ENCODE peak calls at places on chromosomes 16 and 17, in five cellular contexts. Q is endodermal cell, R is A549, Y is OCI-LY7, Z is adrenal gland. V is an unnamed sample.
A peak's percentile ranks its signal among the peaks of the same experiment; 100 is the strongest.

GRCh38 chr17:22570144-22570845 is 878.0 kb downstream of the KCNJ18 start:
- DNase-seq in Q (no peak), R (no peak), Y (no peak), Z (no peak), V (no peak)

GRCh38 chr17:50056961-50057330 is 1.0 kb downstream of the ITGA3 start:
- DNase-seq in Q (peak; percentile 85), R (peak; percentile 55), Y (no peak), Z (peak; percentile 50), V (no peak)

GRCh38 chr16:57802635-57803412 is 533 bp upstream of the KIFC3 start:
- DNase-seq in Q (peak; percentile 85), R (peak; percentile 86), Y (no peak), Z (no peak), V (no peak)

GRCh38 chr17:19727466-19728113 is 11.2 kb upstream of the SLC47A2 start:
- DNase-seq in Q (no peak), R (peak; percentile 74), Y (no peak), Z (peak; percentile 82), V (no peak)

GRCh38 chr17:33436321-33436720 is 143.2 kb upstream of the ASIC2 start:
- DNase-seq in Q (no peak), R (no peak), Y (no peak), Z (no peak), V (no peak)

GRCh38 chr16:1340730-1341494 is 7.5 kb downstream of the BAIAP3 start:
- DNase-seq in Q (no peak), R (no peak), Y (no peak), Z (no peak), V (no peak)

GRCh38 chr17:45948498-45948880 is 50.6 kb upstream of the STH start:
- DNase-seq in Q (no peak), R (no peak), Y (no peak), Z (no peak), V (no peak)

GRCh38 chr16:48511071-48511540 is 98.9 kb downstream of the N4BP1 start:
- DNase-seq in Q (no peak), R (no peak), Y (no peak), Z (no peak), V (no peak)

GRCh38 chr16:1001096-1001495 is 19.5 kb downstream of the SOX8 start:
- DNase-seq in Q (no peak), R (no peak), Y (no peak), Z (no peak), V (no peak)

GRCh38 chr17:36127199-36127881 is 23.7 kb downstream of the CCL4 start:
- DNase-seq in Q (no peak), R (no peak), Y (peak; percentile 92), Z (no peak), V (no peak)

GRCh38 chr17:79044462-79044861 is 20.5 kb downstream of the C1QTNF1 start:
- DNase-seq in Q (no peak), R (no peak), Y (no peak), Z (no peak), V (no peak)

GRCh38 chr16:68089067-68089466 is 3.9 kb downstream of the NFATC3 start:
- DNase-seq in Q (no peak), R (no peak), Y (no peak), Z (no peak), V (no peak)

GRCh38 chr16:49755291-49755611 is 100.7 kb downstream of the ZNF423 start:
- DNase-seq in Q (no peak), R (peak; percentile 35), Y (no peak), Z (no peak), V (no peak)

GRCh38 chr17:54280741-54281140 is 458.0 kb downstream of the KIF2B start:
- DNase-seq in Q (no peak), R (no peak), Y (no peak), Z (no peak), V (no peak)

GRCh38 chr17:10013360-10014112 is 108.5 kb upstream of the RCVRN start:
- DNase-seq in Q (no peak), R (no peak), Y (no peak), Z (no peak), V (no peak)

GRCh38 chr17:42111901-42112551 is 488 bp downstream of the DHX58 start:
- DNase-seq in Q (peak; percentile 72), R (no peak), Y (no peak), Z (peak; percentile 57), V (no peak)

GRCh38 chr16:81181013-81181720 is 57.3 kb upstream of the BCO1 start:
- DNase-seq in Q (peak; percentile 97), R (peak; percentile 93), Y (no peak), Z (peak; percentile 93), V (no peak)

GRCh38 chr17:30552994-30553565 is 75.9 kb downstream of the GOSR1 start:
- DNase-seq in Q (peak; percentile 38), R (no peak), Y (no peak), Z (no peak), V (no peak)

GRCh38 chr17:11899494-11899893 is 97.8 kb downstream of the ZNF18 start:
- DNase-seq in Q (peak; percentile 47), R (no peak), Y (no peak), Z (no peak), V (peak; percentile 24)

GRCh38 chr16:82456683-82457082 is 170.1 kb upstream of the CDH13 start:
- DNase-seq in Q (peak; percentile 88), R (peak; percentile 64), Y (peak; percentile 54), Z (peak; percentile 49), V (no peak)

GRCh38 chr16:28524544-28525179 is 14.1 kb downstream of the NUPR1 start:
- DNase-seq in Q (no peak), R (no peak), Y (peak; percentile 31), Z (no peak), V (no peak)

GRCh38 chr17:73420897-73421296 is 109.1 kb upstream of the CDC42EP4 start:
- DNase-seq in Q (peak; percentile 74), R (peak; percentile 65), Y (peak; percentile 34), Z (no peak), V (no peak)
- TF ChIP-seq CTCF in Q (peak; percentile 55), R (peak; percentile 16), Y (peak; percentile 42), Z (no peak), V (no peak)

DNA sequence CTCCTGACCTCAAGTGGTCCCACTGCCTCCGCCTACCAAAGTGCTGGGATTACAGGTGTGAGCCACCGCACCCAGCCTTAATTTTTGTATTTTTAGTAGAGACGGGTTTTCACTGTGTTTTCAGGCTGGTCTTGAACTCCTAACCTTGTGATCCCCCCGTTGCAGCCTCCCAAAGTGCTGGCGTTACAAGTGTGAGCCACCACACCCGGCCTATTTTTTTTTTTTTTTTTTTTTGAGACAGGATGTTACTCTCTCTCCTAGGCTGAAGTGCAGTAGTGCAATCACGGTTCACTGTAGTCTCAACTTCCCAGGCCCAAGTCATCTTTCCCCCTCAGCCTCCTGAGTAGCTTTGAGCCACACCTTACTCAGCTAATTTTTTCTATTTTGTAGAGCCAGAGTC is 3.1 kb upstream of the SNX11 start:
- DNase-seq in Q (no peak), R (no peak), Y (no peak), Z (no peak), V (no peak)
- TF ChIP-seq CTCF in Q (no peak), R (no peak), Y (no peak), Z (no peak), V (no peak)

DNA sequence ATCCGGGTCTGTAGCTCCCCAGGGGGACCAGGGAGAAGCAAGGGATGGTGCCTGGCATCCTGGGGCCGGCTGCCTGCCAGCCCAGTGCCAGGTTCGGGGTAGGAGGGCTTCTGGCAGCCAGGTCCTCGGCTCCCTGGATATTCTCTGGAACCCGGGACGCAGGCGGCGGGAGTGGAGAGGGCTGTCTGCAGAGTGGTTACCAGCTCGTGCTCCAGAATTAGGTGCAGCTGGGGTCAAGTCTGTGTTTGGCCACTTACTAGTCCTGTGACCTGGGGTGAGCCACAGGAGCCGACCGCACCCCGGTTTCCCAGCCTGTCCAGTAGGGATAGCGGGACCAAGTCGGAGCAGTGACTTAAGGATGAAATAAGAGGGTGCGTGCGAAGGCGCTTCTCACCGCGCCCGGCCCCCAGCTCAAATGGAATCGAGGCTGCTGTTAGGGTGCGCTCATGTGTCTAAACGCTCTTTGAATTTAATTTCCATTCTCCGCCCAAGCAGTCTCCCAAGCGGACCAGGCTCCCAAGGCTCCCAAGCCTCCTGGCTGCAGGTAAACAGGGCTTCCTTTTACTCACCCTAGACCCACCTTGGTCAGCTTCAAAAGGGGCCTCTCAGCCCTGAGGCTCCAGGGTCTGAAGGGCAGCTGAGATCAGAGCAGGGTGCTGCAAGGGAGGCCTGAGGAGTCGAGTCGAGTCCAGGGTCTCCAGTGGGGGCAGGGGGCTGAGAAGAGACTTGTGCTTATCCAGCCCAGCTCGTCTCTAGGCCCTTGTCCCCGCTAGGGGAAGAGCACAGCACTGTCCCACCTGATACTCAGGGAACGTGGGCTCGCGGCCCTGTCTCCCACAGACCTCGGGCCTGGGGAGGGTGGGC is 28.3 kb upstream of the ZNF469 start:
- DNase-seq in Q (no peak), R (no peak), Y (no peak), Z (no peak), V (no peak)
- TF ChIP-seq CTCF in Q (no peak), R (no peak), Y (no peak), Z (no peak), V (no peak)

DNA sequence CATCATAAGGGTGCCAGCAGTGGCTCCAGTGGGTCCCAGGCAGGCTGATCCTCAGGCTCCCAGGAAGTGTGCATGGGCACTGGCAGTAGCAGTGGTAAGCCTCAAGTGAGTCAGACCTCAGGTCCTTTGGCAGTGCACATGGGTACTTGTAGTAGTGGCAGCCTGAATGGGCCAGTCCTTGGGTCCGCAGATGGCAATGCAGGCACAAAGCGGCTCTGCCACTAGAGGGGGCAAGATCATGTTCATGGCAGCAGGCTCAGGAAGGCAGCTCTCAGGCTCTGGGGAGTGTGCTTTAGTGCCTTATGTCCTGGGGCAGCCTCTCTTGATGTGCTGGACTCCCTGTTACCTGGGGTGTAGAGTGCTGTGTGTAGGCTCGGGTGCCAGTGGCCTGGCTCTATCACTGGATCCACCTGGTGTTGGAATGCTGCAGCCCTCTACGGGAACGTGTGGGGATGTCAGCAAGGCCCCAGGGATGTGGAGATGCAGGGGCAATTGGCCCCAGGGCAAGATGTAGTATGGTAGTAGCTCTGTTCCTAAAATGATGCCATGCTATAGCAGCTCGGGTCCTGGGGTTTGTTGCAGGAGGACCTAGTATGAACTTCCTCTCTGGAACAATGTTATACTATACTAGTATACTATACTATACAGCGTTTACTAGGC is 11.0 kb downstream of the ACSM3 start:
- DNase-seq in Q (peak; percentile 97), R (peak; percentile 77), Y (peak; percentile 67), Z (peak; percentile 85), V (no peak)
- TF ChIP-seq CTCF in Q (peak; percentile 94), R (peak; percentile 58), Y (peak; percentile 83), Z (peak; percentile 56), V (peak; percentile 83)

GRCh38 chr17:73215414-73215813 is 22.6 kb downstream of the COG1 start:
- DNase-seq in Q (peak; percentile 74), R (peak; percentile 51), Y (peak; percentile 30), Z (no peak), V (no peak)
- TF ChIP-seq CTCF in Q (peak; percentile 68), R (no peak), Y (peak; percentile 70), Z (no peak), V (no peak)

GRCh38 chr16:23155445-23156049 is 6.3 kb upstream of the USP31 start:
- DNase-seq in Q (peak; percentile 64), R (peak; percentile 41), Y (peak; percentile 45), Z (peak; percentile 36), V (no peak)
- TF ChIP-seq CTCF in Q (peak; percentile 72), R (peak; percentile 47), Y (peak; percentile 82), Z (no peak), V (peak; percentile 48)

DNA sequence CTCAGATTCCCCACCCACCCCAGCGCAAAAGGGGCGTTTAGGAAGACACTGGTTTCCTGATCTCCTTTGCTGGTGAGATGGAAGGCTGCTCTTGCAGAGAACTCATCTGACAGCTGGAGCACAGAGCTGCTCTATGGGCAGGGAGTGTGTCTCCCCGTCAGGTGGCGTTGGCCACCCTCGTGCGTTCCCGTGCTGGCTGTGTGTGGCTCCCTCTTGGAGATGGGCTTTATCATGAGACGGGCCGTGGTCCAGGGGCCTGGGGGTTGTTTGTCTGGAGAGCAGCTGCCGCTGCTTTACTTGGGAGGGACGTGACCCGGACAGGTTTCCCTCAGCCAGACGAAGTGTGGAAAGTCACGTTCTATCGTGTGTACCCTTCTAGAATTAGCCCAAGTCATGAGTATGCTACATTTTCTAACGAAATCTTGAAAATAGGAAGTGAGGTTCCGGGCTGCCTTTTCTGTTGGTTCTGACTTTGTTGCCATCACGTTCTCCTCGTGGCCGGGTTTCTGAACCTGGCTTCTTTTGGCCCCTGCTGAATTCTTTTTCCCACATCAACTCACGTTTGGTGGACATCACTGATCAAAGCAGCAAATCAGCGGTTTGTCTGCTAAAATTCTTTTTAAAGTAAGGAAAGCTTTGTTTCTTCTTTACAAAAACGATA is 105.6 kb upstream of the CHMP6 start:
- DNase-seq in Q (no peak), R (no peak), Y (no peak), Z (no peak), V (no peak)
- TF ChIP-seq CTCF in Q (no peak), R (no peak), Y (no peak), Z (no peak), V (no peak)